ENCODE peak calls at places on chromosomes 3 and 15, in four cellular contexts. K is SK-N-SH, M is HepG2, P is Panc1. I is an unnamed sample.

GRCh38 chr15:57237282-57237642 is 139.0 kb upstream of the CGNL1 start:
- DNase-seq in K (no peak), M (no peak), P (no peak), I (no peak)

GRCh38 chr3:80733522-80734176 is 965.9 kb upstream of the ROBO1 start:
- DNase-seq in K (no peak), P (no peak), M (peak; percentile 95), I (peak; percentile 37)

GRCh38 chr3:75396316-75396802 is 267.8 kb upstream of the FRG2C start:
- DNase-seq in K (peak; percentile 49), P (no peak), M (no peak), I (no peak)

GRCh38 chr3:175073209-175073905 is 214.2 kb downstream of the NAALADL2 start:
- DNase-seq in K (no peak), M (no peak), P (no peak), I (no peak)

GRCh38 chr15:94709319-94709718 is 478.0 kb downstream of the MCTP2 start:
- DNase-seq in P (no peak), M (no peak), K (no peak), I (no peak)

GRCh38 chr3:126016616-126017015 is 47.6 kb downstream of the ROPN1B start:
- DNase-seq in K (no peak), M (no peak), P (no peak), I (no peak)

GRCh38 chr3:151770941-151771340 is 37.2 kb downstream of the AADACL2 start:
- DNase-seq in K (no peak), M (peak; percentile 88), P (no peak), I (no peak)

GRCh38 chr15:48202068-48202467 is 4.0 kb upstream of the SLC12A1 start:
- DNase-seq in P (no peak), K (no peak), M (no peak), I (no peak)

GRCh38 chr3:65979731-65980130 is 59.0 kb downstream of the MAGI1 start:
- DNase-seq in K (no peak), P (no peak), M (no peak), I (no peak)

GRCh38 chr15:68640791-68641331 is 62.1 kb downstream of the CORO2B start:
- DNase-seq in M (no peak), P (no peak), K (no peak), I (no peak)

GRCh38 chr3:90015688-90016356 is 908.4 kb downstream of the EPHA3 start:
- DNase-seq in K (no peak), P (no peak), M (no peak), I (no peak)

GRCh38 chr15:51004103-51004536 is 90.6 kb downstream of the TNFAIP8L3 start:
- DNase-seq in K (no peak), P (no peak), M (no peak), I (peak; percentile 67)

DNA sequence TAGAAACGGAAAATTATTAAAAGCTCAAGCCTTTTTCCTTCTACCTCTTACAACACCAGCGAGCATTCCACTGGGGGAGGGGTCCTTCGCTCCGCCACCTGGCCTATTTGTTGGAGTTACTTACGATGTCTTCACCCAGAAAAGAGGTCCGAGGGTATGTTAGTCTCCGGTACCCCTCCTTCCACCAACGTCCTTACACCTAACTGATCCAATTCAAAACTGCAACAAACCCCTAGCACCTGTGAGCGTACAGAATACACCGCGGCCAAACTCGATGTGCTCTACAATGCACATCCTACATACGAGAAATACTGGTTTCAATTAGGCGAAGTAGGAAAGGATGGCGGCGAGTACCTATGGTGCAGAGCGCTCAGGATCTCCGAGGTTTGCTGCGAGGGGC is 958 bp downstream of the SLITRK3 start:
- DNase-seq in P (no peak), M (no peak), K (peak; percentile 8), I (no peak)
- H3K4me3 ChIP-seq in P (peak overlapping the region; percentile 26), M (no peak overlapping the region), K (no peak overlapping the region), I (no peak overlapping the region)

DNA sequence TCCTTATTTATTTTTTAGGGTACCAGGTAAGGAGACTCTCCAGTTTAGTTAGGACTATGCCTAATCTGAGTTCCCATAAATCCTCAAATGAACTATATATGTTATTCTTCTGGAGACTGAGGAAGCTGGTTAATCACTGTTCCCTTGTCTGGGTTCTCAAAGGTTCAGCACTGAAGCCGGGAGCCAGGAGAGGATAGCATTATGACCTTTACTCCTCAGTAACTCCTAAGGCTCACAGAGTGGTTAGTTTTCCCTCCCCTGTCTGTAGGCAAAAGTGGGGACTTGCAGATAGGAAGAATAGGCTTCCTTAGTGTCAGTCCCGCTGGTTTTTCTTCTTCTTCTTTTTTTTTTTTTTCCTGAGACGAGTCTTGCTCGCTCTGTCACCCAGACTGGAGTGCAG is 50.4 kb downstream of the CRTC3 start:
- DNase-seq in K (no peak), P (no peak), M (no peak), I (no peak)
- TF ChIP-seq REST in K (no peak), P (no peak), M (no peak), I (no peak)

GRCh38 chr3:129305592-129306091 is 27.0 kb downstream of the HMCES start:
- DNase-seq in M (no peak), P (no peak), K (no peak), I (peak; percentile 52)
- H3K4me3 ChIP-seq in M (no peak overlapping the region), P (no peak overlapping the region), K (no peak overlapping the region), I (peak overlapping the region; percentile 14)

GRCh38 chr15:36644156-36644896 is 64.9 kb downstream of the CDIN1 start:
- DNase-seq in P (no peak), M (no peak), K (no peak), I (no peak)

GRCh38 chr15:36643551-36643950 is 64.1 kb downstream of the CDIN1 start:
- DNase-seq in P (no peak), K (no peak), M (no peak), I (no peak)

GRCh38 chr15:36645106-36645505 is 65.7 kb downstream of the CDIN1 start:
- DNase-seq in M (no peak), P (no peak), K (no peak), I (no peak)

GRCh38 chr15:36642311-36642710 is 62.9 kb downstream of the CDIN1 start:
- DNase-seq in K (no peak), M (no peak), P (no peak), I (no peak)
- TF ChIP-seq REST in K (peak; percentile 65), M (no peak), P (peak; percentile 23), I (peak; percentile 53)

DNA sequence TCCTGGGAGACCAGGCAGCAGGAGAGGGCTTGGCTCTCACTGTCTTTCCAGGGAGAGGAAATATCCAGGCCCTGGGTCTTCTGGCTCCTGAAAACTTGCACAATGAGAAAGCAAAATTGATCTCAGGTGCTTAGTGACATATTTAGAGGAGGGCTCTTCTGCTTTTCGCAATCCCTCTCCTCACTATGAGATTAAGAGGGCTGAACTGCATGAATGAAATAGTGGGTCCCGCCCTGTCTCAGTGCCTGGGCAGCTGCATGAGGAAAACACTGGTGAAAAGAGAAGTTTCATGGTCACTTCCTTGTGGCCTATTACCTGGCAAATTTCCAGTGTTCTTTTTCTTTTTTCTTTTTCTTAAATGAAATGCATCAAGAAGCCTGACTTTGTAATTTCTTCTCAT is 73.5 kb downstream of the TRAK1 start:
- DNase-seq in K (no peak), P (no peak), M (peak; percentile 13), I (peak; percentile 47)
- H3K4me3 ChIP-seq in K (no peak overlapping the region), P (no peak overlapping the region), M (peak overlapping the region; percentile 11), I (no peak overlapping the region)

DNA sequence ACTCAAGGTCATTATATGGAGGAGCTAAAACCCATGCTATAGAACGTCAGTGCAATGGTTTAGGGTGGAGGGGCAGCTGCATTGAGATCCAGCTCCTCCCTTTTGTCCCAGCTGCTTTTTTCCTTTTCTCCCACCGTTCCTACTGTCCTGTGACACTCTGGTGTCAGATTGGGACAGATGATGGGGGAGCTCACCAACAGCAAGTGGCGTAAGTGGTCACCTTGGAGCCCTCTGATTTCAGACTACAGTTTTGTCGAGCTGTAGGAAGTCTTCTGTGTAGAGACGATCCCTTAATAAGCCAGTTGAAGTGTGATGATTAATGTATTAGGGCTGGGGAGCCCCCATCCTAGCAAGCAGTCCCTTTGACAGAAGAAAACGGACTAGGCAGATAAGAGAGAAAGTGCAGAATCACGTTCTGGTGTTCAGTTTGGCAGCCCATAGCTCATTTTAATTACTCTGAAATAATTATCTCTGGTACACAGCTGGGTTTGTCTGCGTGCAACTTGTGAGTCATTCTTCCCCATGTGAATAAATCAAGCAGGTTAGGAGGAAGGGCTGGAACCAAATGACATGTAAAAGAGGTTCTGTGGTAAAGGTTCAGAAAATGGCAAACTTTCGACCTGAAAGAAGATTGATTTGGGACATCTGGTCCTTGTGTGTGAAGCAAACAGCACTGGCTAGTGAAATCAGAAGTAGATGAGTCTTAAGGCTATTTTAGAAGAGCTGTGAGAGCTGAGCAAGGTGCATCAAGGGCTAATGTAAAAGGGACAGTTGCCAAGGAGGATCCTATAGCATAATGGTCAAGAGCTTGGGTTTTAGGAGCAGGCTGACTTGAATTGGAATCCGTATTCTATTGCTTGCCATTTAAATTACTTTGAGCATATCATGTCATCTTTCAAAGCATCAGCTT is 241.4 kb downstream of the EDEM1 start:
- DNase-seq in P (no peak), M (no peak), K (no peak), I (no peak)
- TF ChIP-seq REST in P (no peak), M (no peak), K (no peak), I (no peak)

GRCh38 chr3:123606527-123606926 is 21.7 kb upstream of the HACD2 start:
- DNase-seq in P (no peak), M (peak; percentile 28), K (no peak), I (no peak)
- H3K4me3 ChIP-seq in P (no peak overlapping the region), M (peak overlapping the region; percentile 56), K (no peak overlapping the region), I (no peak overlapping the region)